ENCODE peak calls at places on chromosomes 1 and 21, in five cellular contexts. Z is neuronal stem cell, I is H1, C is IMR-90, B is mesenchymal stem cell. K is an unnamed sample.
A peak's percentile ranks its signal among the peaks of the same experiment; 100 is the strongest.

GRCh38 chr1:92210701-92211100 is 7.0 kb upstream of the C1orf146 start:
- DNase-seq in B (no peak), Z (no peak), I (no peak), C (peak; percentile 64), K (no peak)

GRCh38 chr1:63902844-63903589 is 129.2 kb downstream of the ROR1 start:
- DNase-seq in B (no peak), C (peak; percentile 29), Z (no peak), I (no peak), K (no peak)

GRCh38 chr1:174408142-174408541 is 39.6 kb upstream of the GPR52 start:
- DNase-seq in B (peak; percentile 12), Z (no peak), I (no peak), C (peak; percentile 19), K (no peak)

GRCh38 chr1:204601979-204602653 is 83.4 kb downstream of the LRRN2 start:
- DNase-seq in C (no peak), B (no peak), Z (no peak), I (no peak), K (no peak)

GRCh38 chr21:41280115-41280919 is 36.3 kb upstream of the FAM3B start:
- DNase-seq in I (no peak), B (no peak), Z (no peak), C (peak; percentile 85), K (no peak)

GRCh38 chr1:216749219-216749618 is 26.0 kb upstream of the ESRRG start:
- DNase-seq in C (no peak), I (no peak), B (no peak), Z (no peak), K (no peak)

GRCh38 chr1:235887676-235888075 is 21.0 kb upstream of the LYST start:
- DNase-seq in B (no peak), Z (no peak), C (no peak), I (no peak), K (no peak)

GRCh38 chr1:10338047-10338446 is 60.8 kb upstream of the PGD start:
- DNase-seq in C (peak; percentile 34), B (peak; percentile 36), I (peak; percentile 62), Z (peak; percentile 21), K (peak; percentile 61)

GRCh38 chr1:173392895-173393654 is 84.1 kb upstream of the PRDX6 start:
- DNase-seq in B (peak; percentile 93), Z (no peak), I (no peak), C (peak; percentile 90), K (peak; percentile 93)

GRCh38 chr1:3529099-3529729 is 74.7 kb downstream of the ARHGEF16 start:
- DNase-seq in I (no peak), C (no peak), B (no peak), Z (no peak), K (no peak)

GRCh38 chr21:45138199-45139002 is 64.0 kb downstream of the ADARB1 start:
- DNase-seq in Z (peak; percentile 59), C (peak; percentile 67), I (peak; percentile 88), B (peak; percentile 71), K (peak; percentile 84)

GRCh38 chr1:150515328-150516049 is at the start of gene FALEC:
- DNase-seq in B (peak; percentile 97), I (peak; percentile 98), C (peak; percentile 93), Z (peak; percentile 97), K (peak; percentile 98)

GRCh38 chr1:197144570-197145325 is 1.7 kb downstream of the ASPM start:
- DNase-seq in C (peak; percentile 34), I (no peak), B (peak; percentile 51), Z (no peak), K (peak; percentile 7)
- H3K4me3 ChIP-seq in C (peak overlapping the region; percentile 68), I (peak overlapping the region; percentile 91), B (peak overlapping the region; percentile 78), Z (peak overlapping the region; percentile 96), K (peak overlapping the region; percentile 70)

GRCh38 chr1:16342331-16343062 is 9.8 kb downstream of the FBXO42 start:
- DNase-seq in B (no peak), I (no peak), C (no peak), Z (no peak), K (no peak)
- H2BK15ac ChIP-seq in B (no peak overlapping the region), I (no peak overlapping the region), C (no peak overlapping the region), Z (no peak overlapping the region), K (no peak overlapping the region)

GRCh38 chr1:206656936-206657335 is 21.6 kb downstream of the DYRK3 start:
- DNase-seq in C (no peak), I (no peak), B (no peak), Z (no peak), K (no peak)
- H3K4me1 ChIP-seq in C (peaks cover 2% of the 10 kb centered on the region), I (peaks cover 9% of the 10 kb centered on the region), B (peaks cover 1% of the 10 kb centered on the region), Z (peaks cover 15% of the 10 kb centered on the region), K (peaks cover 7% of the 10 kb centered on the region)

DNA sequence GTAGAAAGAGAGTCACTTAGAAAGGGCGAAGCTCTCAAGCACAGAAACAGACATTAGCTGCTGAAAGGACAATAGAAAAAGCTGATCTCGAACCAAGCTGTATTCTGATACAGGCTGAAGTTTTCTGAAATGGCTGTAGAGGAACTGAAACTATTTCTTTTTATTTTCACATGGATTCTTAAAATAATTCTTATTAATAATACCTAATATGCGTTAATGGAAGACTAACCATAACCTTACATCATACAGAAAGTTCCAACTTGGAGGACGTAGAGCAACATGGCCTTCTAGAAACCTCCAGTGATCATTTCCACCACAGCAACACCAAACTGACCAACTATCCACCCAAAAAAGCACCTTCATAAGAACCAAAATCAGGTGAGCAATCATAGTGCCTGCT is 52.8 kb upstream of the ACADM start:
- DNase-seq in C (no peak), B (no peak), I (no peak), Z (no peak), K (no peak)
- H3K4me3 ChIP-seq in C (no peak overlapping the region), B (no peak overlapping the region), I (no peak overlapping the region), Z (no peak overlapping the region), K (no peak overlapping the region)

DNA sequence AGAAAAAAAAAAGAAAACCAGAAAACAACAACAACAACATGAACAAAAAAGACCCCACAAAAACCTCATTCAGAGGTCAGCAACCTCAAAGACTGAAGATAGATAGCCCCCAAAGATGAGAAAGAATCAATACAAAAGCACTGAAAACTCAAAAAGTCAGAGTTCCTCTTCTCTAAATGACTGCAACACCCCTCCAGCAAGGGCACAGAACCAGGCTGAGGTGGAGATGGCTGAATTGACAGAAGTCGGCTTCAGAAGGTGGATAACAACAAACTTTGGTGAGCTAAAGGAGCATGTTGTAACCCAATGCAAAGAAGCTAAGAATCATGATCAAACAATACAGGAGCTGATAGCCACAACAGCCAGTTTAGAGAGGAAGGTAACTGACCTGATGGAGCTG is 17.0 kb downstream of the RAB3GAP2 start:
- DNase-seq in Z (no peak), I (no peak), C (no peak), B (no peak), K (no peak)
- H2BK15ac ChIP-seq in Z (no peak overlapping the region), I (no peak overlapping the region), C (no peak overlapping the region), B (no peak overlapping the region), K (no peak overlapping the region)

GRCh38 chr1:89637496-89637895 is 4.6 kb downstream of the LRRC8C start:
- DNase-seq in Z (no peak), C (peak; percentile 50), B (no peak), I (no peak), K (no peak)

GRCh38 chr1:89641781-89642180 is 8.9 kb downstream of the LRRC8C start:
- DNase-seq in Z (no peak), C (no peak), B (peak; percentile 29), I (no peak), K (no peak)

GRCh38 chr1:89644119-89644814 is 11.3 kb downstream of the LRRC8C start:
- DNase-seq in B (no peak), C (no peak), Z (no peak), I (no peak), K (no peak)

GRCh38 chr1:89643577-89643976 is 10.7 kb downstream of the LRRC8C start:
- DNase-seq in Z (no peak), B (no peak), C (no peak), I (no peak), K (no peak)

GRCh38 chr1:89640440-89640839 is 7.5 kb downstream of the LRRC8C start:
- DNase-seq in I (no peak), C (no peak), B (no peak), Z (no peak), K (no peak)
- H3K4me1 ChIP-seq in I (no peaks in the 10 kb centered on the region), C (peaks cover 9% of the 10 kb centered on the region), B (peaks cover 2% of the 10 kb centered on the region), Z (no peaks in the 10 kb centered on the region), K (no peaks in the 10 kb centered on the region)

GRCh38 chr1:36645911-36646310 is 163.2 kb upstream of the CSF3R start:
- DNase-seq in I (no peak), C (no peak), Z (no peak), B (no peak), K (no peak)
- H3K4me3 ChIP-seq in I (no peak overlapping the region), C (no peak overlapping the region), Z (no peak overlapping the region), B (no peak overlapping the region), K (no peak overlapping the region)

DNA sequence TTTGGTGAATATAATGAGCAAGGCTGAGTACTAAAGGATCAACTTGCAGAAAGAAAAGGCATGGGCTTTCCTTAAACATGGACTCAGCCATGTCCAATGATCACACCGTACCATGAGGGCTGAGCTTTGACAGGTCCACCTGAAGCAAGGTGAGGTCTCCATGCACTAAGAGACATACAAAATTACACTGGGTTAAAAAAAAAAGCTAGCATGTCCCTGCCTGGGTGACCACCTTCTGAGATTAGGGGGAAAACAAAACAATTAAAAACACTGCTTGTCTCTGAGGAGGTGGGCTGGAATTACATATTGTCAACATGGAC is 22.7 kb downstream of the DUSP10 start:
- DNase-seq in C (no peak), B (no peak), I (no peak), Z (no peak), K (no peak)
- H2BK15ac ChIP-seq in C (peak overlapping the region; percentile 96), B (peak overlapping the region; percentile 36), I (no peak overlapping the region), Z (no peak overlapping the region), K (no peak overlapping the region)